ENCODE peak calls at places on chromosomes 13 and 19, in nine cellular contexts. F is activated T-cell treated with anti-CD3 and anti-CD28 coated beads, Interleukin-2, amount 50 U/mL, for 72 hours; U is fibroblast of mammary gland; J is nucleus accumbens; I is stimulated activated naive CD4-positive, alpha-beta T cell treated with Interleukin-2 at 50 U/mL for 16 hours; Z is ELF-1; K is NCI-H2081 treated with DMSO at 0.1 percent for 48 hours; N is HS-27A; V is activated CD4-positive, alpha-beta T cell treated with anti-CD3 and anti-CD28 coated beads, Interleukin-2, amount 50 U/mL, for 24 hours. E is an unnamed sample.
A peak's percentile ranks its signal among the peaks of the same experiment; 100 is the strongest.

GRCh38 chr19:38617764-38618589 is at the start of gene MAP4K1:
- DNase-seq in K (no peak), N (no peak), J (peak; percentile 21), U (no peak), I (peak; percentile 66), F (peak; percentile 81), Z (peak; percentile 28), V (peak; percentile 57), E (no peak)

GRCh38 chr13:99371956-99372355 is 64.8 kb upstream of the GPR183 start:
- DNase-seq in U (no peak), Z (no peak), J (no peak), V (no peak), N (no peak), F (peak; percentile 61), I (peak; percentile 27), K (no peak), E (no peak)

GRCh38 chr19:31339405-31339804 is 9.8 kb downstream of the TSHZ3 start:
- DNase-seq in I (no peak), K (no peak), U (no peak), N (no peak), Z (no peak), V (no peak), J (no peak), F (no peak), E (peak; percentile 45)

GRCh38 chr19:13611596-13611995 is 105.3 kb upstream of the CACNA1A start:
- DNase-seq in K (no peak), F (no peak), J (no peak), N (no peak), Z (no peak), V (no peak), I (no peak), U (no peak), E (no peak)

GRCh38 chr13:110825516-110825915 is 89.4 kb downstream of the ANKRD10 start:
- DNase-seq in U (no peak), V (no peak), N (no peak), K (no peak), J (no peak), Z (no peak), F (no peak), I (no peak), E (no peak)

GRCh38 chr13:99542788-99543406 is 41.6 kb downstream of the TM9SF2 start:
- DNase-seq in F (peak; percentile 67), Z (no peak), V (peak; percentile 35), U (no peak), K (no peak), N (no peak), I (peak; percentile 18), J (no peak), E (no peak)

GRCh38 chr19:43779147-43779819 is 1.5 kb downstream of the KCNN4 start:
- DNase-seq in F (no peak), Z (peak; percentile 65), J (no peak), K (no peak), V (no peak), U (no peak), I (no peak), N (no peak), E (no peak)

GRCh38 chr13:41060723-41061074 is 610 bp upstream of the WBP4 start:
- DNase-seq in Z (peak; percentile 91), N (peak; percentile 39), J (peak; percentile 89), V (peak; percentile 83), F (peak; percentile 94), K (peak; percentile 53), I (peak; percentile 91), U (peak; percentile 81), E (peak; percentile 84)

GRCh38 chr19:33414667-33415605 is 41.4 kb downstream of the CEBPG start:
- DNase-seq in N (no peak), Z (no peak), J (no peak), F (no peak), V (no peak), I (no peak), K (no peak), U (no peak), E (no peak)

GRCh38 chr13:35978607-35979316 is 152.4 kb downstream of the DCLK1 start:
- DNase-seq in K (peak; percentile 41), U (peak; percentile 84), F (peak; percentile 9), V (peak; percentile 6), I (no peak), Z (peak; percentile 36), J (no peak), N (peak; percentile 26), E (peak; percentile 73)

GRCh38 chr13:61778531-61778930 is 362.9 kb upstream of the PCDH20 start:
- DNase-seq in N (no peak), J (no peak), I (no peak), K (no peak), V (no peak), F (no peak), Z (peak; percentile 82), U (no peak), E (no peak)

GRCh38 chr13:101258071-101258470 is 158.2 kb downstream of the NALCN start:
- DNase-seq in Z (peak; percentile 5), V (peak; percentile 23), I (peak; percentile 43), K (no peak), U (peak; percentile 92), N (peak; percentile 29), J (no peak), F (peak; percentile 71), E (peak; percentile 82)

GRCh38 chr19:48859711-48860572 is 8.5 kb downstream of the PLEKHA4 start:
- DNase-seq in U (no peak), N (no peak), Z (peak; percentile 97), I (no peak), K (no peak), F (peak; percentile 60), V (no peak), J (no peak), E (no peak)

GRCh38 chr13:72221276-72221962 is 354.4 kb upstream of the DACH1 start:
- DNase-seq in U (no peak), V (no peak), K (no peak), I (no peak), Z (peak; percentile 98), J (no peak), F (no peak), N (no peak), E (no peak)